ENCODE peak calls at places on chromosomes 6 and 20, in seven cellular contexts. Y is psoas muscle, N is GM12878, C is lower lobe of right lung, Q is endothelial cell, K is H9, A is D721Med. M is an unnamed sample.

GRCh38 chr6:56361812-56362211 is 114.4 kb upstream of the COL21A1 start:
- DNase-seq in Y (no peak), N (no peak), C (no peak), Q (no peak), K (no peak), A (no peak), M (no peak)

GRCh38 chr6:26432622-26433021 is 7.7 kb upstream of the BTN3A3 start:
- DNase-seq in Y (no peak), N (no peak), C (no peak), Q (no peak), K (no peak), A (no peak), M (no peak)

GRCh38 chr20:36861875-36862801 is 13.8 kb upstream of the TLDC2 start:
- DNase-seq in Y (peak; percentile 90), N (no peak), C (peak; percentile 77), Q (no peak), K (peak; percentile 52), A (no peak), M (no peak)

GRCh38 chr20:57412347-57413029 is 21.3 kb downstream of the RBM38 start:
- DNase-seq in Y (peak; percentile 43), N (no peak), C (no peak), Q (no peak), K (no peak), A (no peak), M (no peak)

GRCh38 chr6:124541601-124542000 is 420.6 kb upstream of the RNF217 start:
- DNase-seq in Y (no peak), N (no peak), C (no peak), Q (no peak), K (no peak), A (no peak), M (no peak)

GRCh38 chr6:155530219-155530834 is 74.7 kb upstream of the NOX3 start:
- DNase-seq in Y (no peak), N (no peak), C (no peak), Q (no peak), K (no peak), A (no peak), M (peak; percentile 37)

GRCh38 chr6:42696526-42697267 is 25.7 kb downstream of the PRPH2 start:
- DNase-seq in Y (no peak), N (no peak), C (no peak), Q (no peak), K (no peak), A (no peak), M (no peak)

GRCh38 chr6:148524976-148525375 is 182.3 kb downstream of the SASH1 start:
- DNase-seq in Y (no peak), N (no peak), C (no peak), Q (no peak), K (no peak), A (no peak), M (no peak)

GRCh38 chr20:35174458-35175216 is 2.8 kb downstream of the PROCR start:
- DNase-seq in Y (peak; percentile 52), N (no peak), C (no peak), Q (no peak), K (peak; percentile 89), A (no peak), M (no peak)

GRCh38 chr6:14390805-14391204 is 273.2 kb downstream of the CD83 start:
- DNase-seq in Y (no peak), N (no peak), C (no peak), Q (no peak), K (no peak), A (no peak), M (no peak)

GRCh38 chr6:166221040-166221439 is 53.4 kb upstream of the TBXT start:
- DNase-seq in Y (no peak), N (no peak), C (no peak), Q (no peak), K (no peak), A (no peak), M (no peak)

GRCh38 chr6:108876929-108877775 is 28.9 kb downstream of the ARMC2 start:
- DNase-seq in Y (peak; percentile 82), N (no peak), C (peak; percentile 57), Q (no peak), K (no peak), A (no peak), M (no peak)

GRCh38 chr6:84766118-84766683 is 1.8 kb upstream of the TBX18 start:
- DNase-seq in Y (peak; percentile 50), N (no peak), C (no peak), Q (no peak), K (peak; percentile 37), A (no peak), M (no peak)

GRCh38 chr6:53654745-53655240 is 10.8 kb downstream of the KLHL31 start:
- DNase-seq in Y (no peak), N (no peak), C (no peak), Q (no peak), K (no peak), A (no peak), M (no peak)

GRCh38 chr20:37090357-37090871 is 5.4 kb downstream of the RBL1 start:
- DNase-seq in Y (no peak), N (no peak), C (no peak), Q (no peak), K (no peak), A (no peak), M (no peak)

GRCh38 chr6:105080279-105080678 is 99.5 kb downstream of the POPDC3 start:
- DNase-seq in Y (no peak), N (no peak), C (no peak), Q (no peak), K (no peak), A (no peak), M (no peak)

GRCh38 chr6:43246301-43247114 is 3.2 kb downstream of the TTBK1 start:
- DNase-seq in Y (peak; percentile 73), N (no peak), C (peak; percentile 90), Q (peak; percentile 74), K (peak; percentile 98), A (peak; percentile 61), M (peak; percentile 73)

GRCh38 chr20:24993337-24994185 is 1.0 kb upstream of the APMAP start:
- DNase-seq in Y (no peak), N (no peak), C (no peak), Q (no peak), K (no peak), A (no peak), M (no peak)

GRCh38 chr6:63805808-63806572 is 170.4 kb downstream of the PHF3 start:
- DNase-seq in Y (no peak), N (no peak), C (no peak), Q (no peak), K (no peak), A (no peak), M (no peak)

GRCh38 chr6:8029243-8029870 is 34.8 kb downstream of the BLOC1S5 start:
- DNase-seq in Y (no peak), N (no peak), C (no peak), Q (no peak), K (no peak), A (no peak), M (no peak)

GRCh38 chr6:130366011-130366963 is at the start of gene TMEM200A:
- DNase-seq in Y (peak; percentile 45), N (no peak), C (peak; percentile 47), Q (peak; percentile 65), K (peak; percentile 63), A (no peak), M (peak; percentile 54)

GRCh38 chr20:59214083-59214482 is 50.5 kb downstream of the ZNF831 start:
- DNase-seq in Y (no peak), N (no peak), C (no peak), Q (no peak), K (no peak), A (no peak), M (no peak)

GRCh38 chr6:39184906-39185580 is 44.2 kb downstream of the KCNK5 start:
- DNase-seq in Y (no peak), N (no peak), C (peak; percentile 87), Q (no peak), K (no peak), A (no peak), M (no peak)

GRCh38 chr6:26420607-26421235 is 18.6 kb downstream of the BTN3A1 start:
- DNase-seq in Y (no peak), N (no peak), C (no peak), Q (peak; percentile 38), K (peak; percentile 46), A (no peak), M (peak; percentile 39)

GRCh38 chr6:147407571-147407970 is 100.9 kb upstream of the SAMD5 start:
- DNase-seq in Y (no peak), N (no peak), C (no peak), Q (no peak), K (peak; percentile 51), A (no peak), M (no peak)
- TF ChIP-seq CTCF in Y (no peak), N (no peak), C (no peak), Q (no peak), K (peak; percentile 46), A (no peak), M (no peak)

GRCh38 chr6:137921823-137922222 is 54.8 kb downstream of the TNFAIP3 start:
- DNase-seq in Y (no peak), N (no peak), C (no peak), Q (no peak), K (no peak), A (no peak), M (no peak)
- TF ChIP-seq CTCF in Y (peak; percentile 12), N (peak; percentile 16), C (no peak), Q (no peak), K (no peak), A (no peak), M (no peak)

DNA sequence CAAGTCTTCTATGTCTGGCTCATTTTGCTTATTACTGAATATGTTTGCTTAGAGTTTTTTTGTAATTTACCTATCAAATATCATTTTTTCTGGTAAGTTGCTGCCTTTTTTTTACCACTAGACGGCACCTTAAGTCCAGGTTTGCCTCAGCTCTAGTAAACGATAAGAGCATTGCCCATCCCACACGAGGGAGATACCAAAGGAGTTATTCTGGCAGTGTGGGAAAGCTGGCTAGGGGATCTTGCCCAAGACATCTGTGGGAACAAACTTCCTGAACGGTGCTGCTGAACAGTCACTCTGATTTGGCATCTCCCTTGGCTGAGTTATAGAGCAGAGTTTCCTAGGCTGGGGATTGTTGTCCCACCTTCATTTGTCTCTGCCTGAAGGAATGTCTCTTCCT is 306.4 kb downstream of the COL12A1 start:
- DNase-seq in Y (no peak), N (no peak), C (no peak), Q (peak; percentile 6), K (no peak), A (no peak), M (no peak)
- TF ChIP-seq CTCF in Y (no peak), N (no peak), C (no peak), Q (no peak), K (peak; percentile 58), A (peak; percentile 0), M (no peak)

GRCh38 chr6:68876792-68877493 is 241.9 kb downstream of the ADGRB3 start:
- DNase-seq in Y (no peak), N (no peak), C (no peak), Q (no peak), K (no peak), A (no peak), M (peak; percentile 34)
- TF ChIP-seq CTCF in Y (peak; percentile 36), N (no peak), C (peak; percentile 38), Q (peak; percentile 63), K (peak; percentile 72), A (peak; percentile 52), M (no peak)

GRCh38 chr6:75546401-75546800 is 52.8 kb upstream of the FILIP1 start:
- DNase-seq in Y (no peak), N (no peak), C (no peak), Q (no peak), K (no peak), A (no peak), M (peak; percentile 23)
- TF ChIP-seq CTCF in Y (peak; percentile 17), N (no peak), C (peak; percentile 37), Q (peak; percentile 22), K (no peak), A (peak; percentile 27), M (no peak)